ENCODE peak calls at places on chromosomes 6 and 20, in nine cellular contexts. U, C, H, S, E, G, F, M and Q are unnamed samples.

GRCh38 chr20:50346372-50347347 is 156.0 kb downstream of the CEBPB start:
- DNase-seq in U (no peak), C (peak), H (peak), S (peak), E (peak), G (peak), F (no peak), M (peak), Q (peak)

GRCh38 chr6:120407696-120408095 is 926.6 kb downstream of the TBC1D32 start:
- DNase-seq in U (no peak), C (no peak), H (no peak), S (no peak), E (no peak), G (no peak), F (no peak), M (no peak), Q (no peak)

GRCh38 chr6:27565839-27566779 is 93.2 kb upstream of the ZNF184 start:
- DNase-seq in U (no peak), C (no peak), H (no peak), S (no peak), E (no peak), G (no peak), F (no peak), M (no peak), Q (no peak)

GRCh38 chr6:119678961-119679360 is 329.4 kb upstream of the MAN1A1 start:
- DNase-seq in U (no peak), C (no peak), H (no peak), S (no peak), E (no peak), G (no peak), F (no peak), M (no peak), Q (no peak)

GRCh38 chr20:38861071-38861401 is 55.5 kb downstream of the PPP1R16B start:
- DNase-seq in U (no peak), C (no peak), H (no peak), S (no peak), E (no peak), G (no peak), F (no peak), M (no peak), Q (no peak)

GRCh38 chr6:144630857-144631256 is 345.7 kb downstream of the UTRN start:
- DNase-seq in U (no peak), C (no peak), H (no peak), S (no peak), E (no peak), G (no peak), F (no peak), M (no peak), Q (no peak)

GRCh38 chr6:35736293-35736894 is 438 bp upstream of the ARMC12 start:
- DNase-seq in U (peak), C (peak), H (peak), S (peak), E (peak), G (peak), F (no peak), M (peak), Q (no peak)

GRCh38 chr6:45595010-45595851 is 217.5 kb upstream of the SUPT3H start:
- DNase-seq in U (no peak), C (no peak), H (no peak), S (no peak), E (no peak), G (no peak), F (no peak), M (no peak), Q (no peak)

GRCh38 chr20:46011631-46012482 is 3.1 kb downstream of the MMP9 start:
- DNase-seq in U (peak), C (peak), H (peak), S (no peak), E (no peak), G (peak), F (peak), M (no peak), Q (no peak)

GRCh38 chr6:16769986-16770376 is 8.7 kb upstream of the ATXN1 start:
- DNase-seq in U (no peak), C (no peak), H (no peak), S (no peak), E (peak), G (peak), F (no peak), M (no peak), Q (peak)

GRCh38 chr6:51753635-51754034 is 333.8 kb downstream of the PKHD1 start:
- DNase-seq in U (no peak), C (no peak), H (peak), S (no peak), E (no peak), G (no peak), F (no peak), M (no peak), Q (no peak)

GRCh38 chr6:5295612-5296011 is 34.3 kb downstream of the FARS2 start:
- DNase-seq in U (no peak), C (no peak), H (no peak), S (no peak), E (no peak), G (no peak), F (no peak), M (no peak), Q (no peak)

GRCh38 chr20:59222982-59223610 is 59.5 kb downstream of the ZNF831 start:
- DNase-seq in U (no peak), C (no peak), H (no peak), S (no peak), E (no peak), G (peak), F (no peak), M (no peak), Q (no peak)

GRCh38 chr6:32154514-32155161 is 697 bp downstream of the PPT2 start:
- DNase-seq in U (peak), C (peak), H (peak), S (peak), E (peak), G (peak), F (peak), M (peak), Q (no peak)

GRCh38 chr6:12291785-12292604 is 1.8 kb downstream of the EDN1 start:
- DNase-seq in U (no peak), C (peak), H (peak), S (no peak), E (no peak), G (peak), F (no peak), M (no peak), Q (no peak)

GRCh38 chr20:63747622-63748355 is 8.2 kb downstream of the SLC2A4RG start:
- DNase-seq in U (no peak), C (peak), H (no peak), S (no peak), E (no peak), G (no peak), F (no peak), M (no peak), Q (no peak)

GRCh38 chr6:75752365-75752764 is 3.3 kb downstream of the MYO6 start:
- DNase-seq in U (no peak), C (no peak), H (no peak), S (no peak), E (no peak), G (peak), F (no peak), M (no peak), Q (no peak)

GRCh38 chr6:52953911-52954839 is 40.9 kb downstream of the GSTA4 start:
- DNase-seq in U (no peak), C (no peak), H (no peak), S (no peak), E (no peak), G (peak), F (no peak), M (no peak), Q (no peak)

GRCh38 chr6:27814665-27815424 is 97.4 kb downstream of the OR2B2 start:
- DNase-seq in U (peak), C (peak), H (peak), S (peak), E (peak), G (peak), F (peak), M (no peak), Q (peak)

GRCh38 chr6:75213112-75213511 is 7.3 kb upstream of the COL12A1 start:
- DNase-seq in U (no peak), C (no peak), H (no peak), S (no peak), E (no peak), G (peak), F (no peak), M (no peak), Q (no peak)

GRCh38 chr20:31934968-31935764 is 16.7 kb downstream of the PDRG1 start:
- DNase-seq in U (no peak), C (no peak), H (no peak), S (no peak), E (no peak), G (no peak), F (no peak), M (no peak), Q (no peak)

GRCh38 chr6:135331002-135331401 is 149.9 kb downstream of the MYB start:
- DNase-seq in U (no peak), C (no peak), H (no peak), S (no peak), E (peak), G (peak), F (no peak), M (no peak), Q (no peak)

GRCh38 chr20:61951695-61952533 is 113.8 kb downstream of the TAF4 start:
- DNase-seq in U (no peak), C (peak), H (no peak), S (no peak), E (no peak), G (peak), F (no peak), M (peak), Q (no peak)

GRCh38 chr6:37298958-37299357 is 41.0 kb upstream of the TMEM217 start:
- DNase-seq in U (no peak), C (no peak), H (no peak), S (no peak), E (no peak), G (no peak), F (no peak), M (no peak), Q (no peak)

GRCh38 chr20:42046686-42047085 is 428.5 kb upstream of the CHD6 start:
- DNase-seq in U (no peak), C (no peak), H (no peak), S (no peak), E (no peak), G (no peak), F (no peak), M (no peak), Q (no peak)

GRCh38 chr6:99294786-99295185 is 54.7 kb downstream of the FAXC start:
- DNase-seq in U (no peak), C (no peak), H (no peak), S (no peak), E (no peak), G (no peak), F (no peak), M (no peak), Q (no peak)

GRCh38 chr6:71258078-71258866 is 30.3 kb upstream of the OGFRL1 start:
- DNase-seq in U (no peak), C (no peak), H (no peak), S (no peak), E (no peak), G (peak), F (no peak), M (no peak), Q (no peak)

GRCh38 chr6:105449756-105450390 is 47.0 kb upstream of the PREP start:
- DNase-seq in U (no peak), C (no peak), H (no peak), S (no peak), E (no peak), G (peak), F (no peak), M (no peak), Q (no peak)

GRCh38 chr6:105458061-105458460 is 55.2 kb upstream of the PREP start:
- DNase-seq in U (no peak), C (no peak), H (no peak), S (no peak), E (no peak), G (no peak), F (no peak), M (no peak), Q (no peak)

GRCh38 chr6:105452376-105452775 is 49.5 kb upstream of the PREP start:
- DNase-seq in U (no peak), C (no peak), H (no peak), S (no peak), E (no peak), G (no peak), F (no peak), M (no peak), Q (no peak)

GRCh38 chr6:105453968-105454367 is 51.1 kb upstream of the PREP start:
- DNase-seq in U (no peak), C (no peak), H (no peak), S (no peak), E (no peak), G (no peak), F (no peak), M (no peak), Q (no peak)

DNA sequence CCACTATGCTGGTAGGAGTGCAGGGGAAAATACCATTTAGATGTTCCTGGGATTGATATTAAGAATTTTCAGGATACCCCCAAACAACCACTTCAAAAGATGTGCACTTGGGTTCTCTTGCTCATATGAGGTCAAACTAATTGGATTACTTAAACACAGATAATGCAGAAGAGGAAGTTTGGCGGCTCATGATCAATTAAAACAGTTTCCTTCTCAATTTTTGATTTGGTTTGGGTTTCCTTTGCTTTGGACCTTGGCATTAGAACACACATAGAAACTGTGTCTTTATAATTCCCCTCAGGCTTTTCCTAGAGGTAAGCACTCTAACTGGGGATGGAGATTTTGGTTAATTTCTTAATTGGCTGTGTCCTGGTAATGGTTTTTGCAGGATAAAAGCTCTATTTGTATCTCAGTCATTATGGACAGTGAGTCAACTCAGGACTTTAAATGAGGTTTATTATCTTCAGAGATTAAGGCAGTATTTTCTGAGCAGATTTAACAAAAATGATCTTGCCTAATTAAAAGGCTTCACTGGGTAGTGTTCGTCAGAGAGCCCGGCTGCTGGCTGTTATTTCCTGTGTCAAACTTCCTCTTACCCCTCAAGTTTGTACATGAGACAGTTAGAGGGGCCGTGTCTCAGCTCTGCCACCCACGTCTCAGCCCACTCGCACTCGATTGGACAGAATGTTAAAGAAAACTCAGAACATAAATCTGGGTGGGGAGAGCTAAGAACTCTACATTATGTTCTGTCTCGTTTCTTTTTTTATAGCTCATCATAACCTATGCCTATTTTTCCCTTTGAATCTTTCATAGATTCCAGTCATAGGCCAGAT is 50.3 kb upstream of the PREP start:
- DNase-seq in U (peak), C (peak), H (peak), S (no peak), E (no peak), G (no peak), F (no peak), M (no peak), Q (no peak)
- H3K4me3 ChIP-seq in U (peak), C (no peak), H (no peak), S (no peak), E (no peak), G (no peak), F (no peak), M (no peak), Q (no peak)

DNA sequence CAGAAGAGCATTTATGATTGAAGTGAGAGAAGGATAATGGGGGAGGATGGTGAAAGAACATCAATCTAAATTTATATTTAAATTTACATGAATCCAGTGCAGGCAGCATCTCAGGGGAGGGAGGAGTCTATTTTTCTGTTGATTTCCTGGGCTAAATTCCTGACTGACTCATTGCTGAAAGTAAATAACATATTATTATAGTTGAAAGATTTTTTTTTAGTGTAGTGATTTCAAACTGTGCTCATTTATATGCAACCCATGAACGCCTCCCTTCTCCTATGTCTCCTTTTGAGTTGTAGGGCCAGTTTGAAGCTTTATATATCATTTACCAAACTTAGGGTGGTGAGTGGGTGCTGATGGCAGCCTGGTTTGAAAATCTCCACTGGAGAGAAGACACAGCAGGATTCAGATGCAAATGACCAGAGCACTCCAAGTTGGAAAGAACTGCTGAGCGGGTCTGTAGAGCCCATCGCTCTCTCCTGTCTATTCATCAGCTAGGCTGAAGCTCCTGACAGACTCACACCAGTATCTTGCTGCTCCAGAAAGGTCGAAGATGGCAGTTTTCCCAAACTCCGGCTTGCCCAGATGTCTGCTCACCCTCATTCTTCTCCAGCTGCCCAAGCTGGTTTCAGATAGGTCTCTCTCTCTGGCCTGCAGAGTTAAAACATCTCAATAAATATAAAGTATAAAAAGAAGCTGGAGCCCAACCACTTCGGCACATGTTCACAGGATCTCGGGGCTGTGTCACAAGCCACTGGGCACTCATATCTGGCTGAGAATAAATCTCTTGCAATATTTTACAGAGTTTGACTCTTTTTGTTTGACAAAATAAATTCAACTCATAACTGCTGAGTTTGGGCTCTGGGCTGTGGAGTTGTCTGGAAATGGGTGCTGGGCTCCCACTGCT is 18.3 kb downstream of the BTN2A1 start:
- DNase-seq in U (no peak), C (no peak), H (no peak), S (no peak), E (no peak), G (peak), F (no peak), M (no peak), Q (no peak)
- H3K27ac ChIP-seq in U (no peak), C (peak), H (no peak), S (no peak), E (no peak), G (peak), F (no peak), M (peak), Q (peak)

GRCh38 chr6:41519305-41519747 is 26.9 kb upstream of the FOXP4 start:
- DNase-seq in U (no peak), C (no peak), H (peak), S (no peak), E (no peak), G (no peak), F (no peak), M (no peak), Q (no peak)
- H3K4me3 ChIP-seq in U (no peak), C (no peak), H (no peak), S (no peak), E (no peak), G (no peak), F (no peak), M (no peak), Q (no peak)

DNA sequence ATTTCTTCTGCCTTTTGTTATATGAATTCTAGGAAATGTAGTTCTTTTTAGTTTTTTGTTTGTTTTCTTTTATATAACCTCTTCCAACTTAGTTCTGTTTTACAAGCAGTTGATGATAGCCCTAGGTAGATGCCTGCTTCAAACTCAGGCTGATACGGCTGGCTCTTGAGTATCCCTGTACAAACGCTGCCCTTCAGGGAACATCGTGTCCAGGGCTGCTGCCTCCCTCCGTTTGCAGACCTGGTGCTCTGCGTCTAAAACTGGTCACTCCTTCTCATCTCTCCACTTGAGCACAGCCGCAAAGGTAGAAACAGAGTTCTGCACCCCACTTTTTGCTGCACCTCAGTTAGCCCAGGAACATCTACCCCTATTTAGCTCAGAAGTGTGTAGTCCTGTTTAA is 310.1 kb downstream of the PRL start:
- DNase-seq in U (no peak), C (no peak), H (no peak), S (peak), E (no peak), G (no peak), F (no peak), M (no peak), Q (no peak)
- H3K27ac ChIP-seq in U (no peak), C (peak), H (peak), S (peak), E (peak), G (no peak), F (no peak), M (peak), Q (peak)

GRCh38 chr20:36579996-36580545 is 6.7 kb downstream of the TGIF2 start:
- DNase-seq in U (no peak), C (no peak), H (no peak), S (no peak), E (peak), G (peak), F (no peak), M (no peak), Q (no peak)
- H3K4me3 ChIP-seq in U (no peak), C (no peak), H (no peak), S (no peak), E (no peak), G (no peak), F (no peak), M (no peak), Q (no peak)

DNA sequence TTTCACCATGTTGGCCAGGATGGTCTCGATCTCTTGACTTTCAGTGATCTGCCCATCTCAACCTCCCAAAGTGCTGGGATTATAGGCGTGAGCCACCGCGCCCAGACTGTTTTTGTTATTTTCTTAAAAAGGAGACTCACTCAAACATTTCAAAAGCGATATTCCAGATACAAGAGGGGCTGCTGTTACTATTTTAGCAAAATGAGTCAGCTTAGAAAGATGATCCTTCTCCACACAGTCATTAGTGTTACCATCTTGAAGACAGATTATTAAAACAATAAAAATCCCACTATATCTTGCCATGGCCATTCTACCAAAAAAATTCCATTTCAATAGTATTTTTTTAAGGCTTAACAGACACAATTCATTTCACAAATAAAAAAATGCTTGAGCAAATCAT is 102.8 kb downstream of the PREP start:
- DNase-seq in U (no peak), C (no peak), H (no peak), S (no peak), E (no peak), G (no peak), F (no peak), M (no peak), Q (no peak)
- H3K27ac ChIP-seq in U (no peak), C (no peak), H (no peak), S (no peak), E (no peak), G (no peak), F (no peak), M (no peak), Q (no peak)

DNA sequence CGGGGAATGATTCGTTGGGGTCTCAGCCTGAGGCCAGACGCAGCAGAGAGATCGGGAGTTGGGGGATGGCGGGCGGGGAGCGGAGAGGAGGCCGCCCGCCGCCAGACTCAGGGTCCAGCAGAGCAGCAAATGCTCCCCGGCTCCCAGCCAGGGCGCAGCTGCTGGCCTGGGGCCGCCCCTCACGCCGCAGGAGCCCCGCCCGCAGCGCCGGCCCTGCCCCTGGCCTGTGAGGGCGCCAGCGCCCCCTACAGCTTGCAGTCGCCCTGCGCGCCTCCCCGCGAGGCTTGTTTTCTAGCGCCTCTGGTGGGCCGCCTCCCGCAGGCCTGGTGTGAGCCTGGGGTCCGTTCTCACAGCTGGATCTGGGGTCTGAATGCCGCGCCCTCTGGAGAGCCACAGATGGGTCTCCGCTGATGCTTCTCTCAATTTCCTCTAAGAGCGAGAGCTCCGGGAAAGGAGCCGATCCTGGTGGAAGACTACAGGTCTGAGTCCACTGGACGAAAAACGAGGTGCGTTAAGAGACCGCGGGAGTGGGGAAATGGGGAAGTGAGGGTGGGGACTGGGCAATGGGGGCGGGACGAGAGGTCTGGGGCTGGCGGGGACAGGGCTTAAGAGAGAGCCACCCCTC is 29.9 kb downstream of the TRIM38 start:
- DNase-seq in U (peak), C (peak), H (peak), S (peak), E (peak), G (peak), F (peak), M (peak), Q (peak)
- H3K4me3 ChIP-seq in U (peak), C (peak), H (peak), S (peak), E (peak), G (peak), F (peak), M (peak), Q (peak)